ENCODE peak calls at places on chromosomes 6 and 20, in eight cellular contexts. One of them, this sample, is unnamed.

GRCh38 chr6:142400495-142400894 is 98.7 kb downstream of the ADGRG6 start:
- DNase-seq in SJCRH30: no peak
- DNase-seq in naive thymus-derived CD4-positive, alpha-beta T cell: no peak
- DNase-seq in endodermal cell: peak; percentile 51
- DNase-seq in ascending aorta: no peak
- DNase-seq in heart left ventricle: no peak
- DNase-seq in fibroblast of lung: peak; percentile 77
- DNase-seq in CD4-positive, CD25-positive, alpha-beta regulatory T cell: no peak
- DNase-seq in this sample: no peak

GRCh38 chr6:63975685-63976084 is 340.1 kb downstream of the PHF3 start:
- DNase-seq in SJCRH30: no peak
- DNase-seq in naive thymus-derived CD4-positive, alpha-beta T cell: no peak
- DNase-seq in endodermal cell: no peak
- DNase-seq in ascending aorta: no peak
- DNase-seq in heart left ventricle: no peak
- DNase-seq in fibroblast of lung: no peak
- DNase-seq in CD4-positive, CD25-positive, alpha-beta regulatory T cell: no peak
- DNase-seq in this sample: no peak

GRCh38 chr6:111724505-111724904 is 118.8 kb upstream of the TRAF3IP2 start:
- DNase-seq in SJCRH30: no peak
- DNase-seq in naive thymus-derived CD4-positive, alpha-beta T cell: peak; percentile 62
- DNase-seq in endodermal cell: no peak
- DNase-seq in ascending aorta: no peak
- DNase-seq in heart left ventricle: no peak
- DNase-seq in fibroblast of lung: no peak
- DNase-seq in CD4-positive, CD25-positive, alpha-beta regulatory T cell: peak; percentile 77
- DNase-seq in this sample: no peak

GRCh38 chr20:49028684-49029083 is 17.4 kb upstream of the CSE1L start:
- DNase-seq in SJCRH30: peak; percentile 26
- DNase-seq in naive thymus-derived CD4-positive, alpha-beta T cell: no peak
- DNase-seq in endodermal cell: peak; percentile 20
- DNase-seq in ascending aorta: no peak
- DNase-seq in heart left ventricle: no peak
- DNase-seq in fibroblast of lung: peak; percentile 33
- DNase-seq in CD4-positive, CD25-positive, alpha-beta regulatory T cell: peak; percentile 40
- DNase-seq in this sample: no peak

GRCh38 chr20:44231713-44232468 is 15.2 kb upstream of the GDAP1L1 start:
- DNase-seq in SJCRH30: peak; percentile 47
- DNase-seq in naive thymus-derived CD4-positive, alpha-beta T cell: no peak
- DNase-seq in endodermal cell: peak; percentile 92
- DNase-seq in ascending aorta: no peak
- DNase-seq in heart left ventricle: no peak
- DNase-seq in fibroblast of lung: no peak
- DNase-seq in CD4-positive, CD25-positive, alpha-beta regulatory T cell: no peak
- DNase-seq in this sample: no peak

GRCh38 chr6:26311385-26312095 is 53.5 kb upstream of the BTN3A2 start:
- DNase-seq in SJCRH30: peak; percentile 26
- DNase-seq in naive thymus-derived CD4-positive, alpha-beta T cell: peak; percentile 79
- DNase-seq in endodermal cell: peak; percentile 82
- DNase-seq in ascending aorta: no peak
- DNase-seq in heart left ventricle: no peak
- DNase-seq in fibroblast of lung: peak; percentile 74
- DNase-seq in CD4-positive, CD25-positive, alpha-beta regulatory T cell: peak; percentile 75
- DNase-seq in this sample: no peak

GRCh38 chr6:160462551-160463109 is 114.5 kb downstream of the SLC22A3 start:
- DNase-seq in SJCRH30: no peak
- DNase-seq in naive thymus-derived CD4-positive, alpha-beta T cell: peak; percentile 91
- DNase-seq in endodermal cell: no peak
- DNase-seq in ascending aorta: no peak
- DNase-seq in heart left ventricle: no peak
- DNase-seq in fibroblast of lung: peak; percentile 95
- DNase-seq in CD4-positive, CD25-positive, alpha-beta regulatory T cell: peak; percentile 94
- DNase-seq in this sample: peak; percentile 84

GRCh38 chr6:3088853-3089445 is 20.7 kb downstream of the RIPK1 start:
- DNase-seq in SJCRH30: no peak
- DNase-seq in naive thymus-derived CD4-positive, alpha-beta T cell: no peak
- DNase-seq in endodermal cell: no peak
- DNase-seq in ascending aorta: no peak
- DNase-seq in heart left ventricle: peak; percentile 11
- DNase-seq in fibroblast of lung: no peak
- DNase-seq in CD4-positive, CD25-positive, alpha-beta regulatory T cell: no peak
- DNase-seq in this sample: no peak

GRCh38 chr6:81802356-81802755 is 49.9 kb upstream of the TENT5A start:
- DNase-seq in SJCRH30: no peak
- DNase-seq in naive thymus-derived CD4-positive, alpha-beta T cell: no peak
- DNase-seq in endodermal cell: no peak
- DNase-seq in ascending aorta: no peak
- DNase-seq in heart left ventricle: no peak
- DNase-seq in fibroblast of lung: no peak
- DNase-seq in CD4-positive, CD25-positive, alpha-beta regulatory T cell: no peak
- DNase-seq in this sample: no peak

GRCh38 chr6:16388488-16388887 is 150.1 kb downstream of the GMPR start:
- DNase-seq in SJCRH30: no peak
- DNase-seq in naive thymus-derived CD4-positive, alpha-beta T cell: no peak
- DNase-seq in endodermal cell: no peak
- DNase-seq in ascending aorta: no peak
- DNase-seq in heart left ventricle: no peak
- DNase-seq in fibroblast of lung: no peak
- DNase-seq in CD4-positive, CD25-positive, alpha-beta regulatory T cell: no peak
- DNase-seq in this sample: peak; percentile 19

GRCh38 chr6:166351715-166352285 is 9.5 kb upstream of the SFT2D1 start:
- DNase-seq in SJCRH30: peak; percentile 38
- DNase-seq in naive thymus-derived CD4-positive, alpha-beta T cell: no peak
- DNase-seq in endodermal cell: no peak
- DNase-seq in ascending aorta: no peak
- DNase-seq in heart left ventricle: no peak
- DNase-seq in fibroblast of lung: peak; percentile 12
- DNase-seq in CD4-positive, CD25-positive, alpha-beta regulatory T cell: no peak
- DNase-seq in this sample: no peak

GRCh38 chr6:139757766-139758655 is 383.6 kb upstream of the CITED2 start:
- DNase-seq in SJCRH30: no peak
- DNase-seq in naive thymus-derived CD4-positive, alpha-beta T cell: no peak
- DNase-seq in endodermal cell: no peak
- DNase-seq in ascending aorta: no peak
- DNase-seq in heart left ventricle: no peak
- DNase-seq in fibroblast of lung: peak; percentile 65
- DNase-seq in CD4-positive, CD25-positive, alpha-beta regulatory T cell: no peak
- DNase-seq in this sample: peak; percentile 12

GRCh38 chr6:125294925-125295324 is 6.8 kb downstream of the HDDC2 start:
- DNase-seq in SJCRH30: no peak
- DNase-seq in naive thymus-derived CD4-positive, alpha-beta T cell: no peak
- DNase-seq in endodermal cell: no peak
- DNase-seq in ascending aorta: no peak
- DNase-seq in heart left ventricle: no peak
- DNase-seq in fibroblast of lung: no peak
- DNase-seq in CD4-positive, CD25-positive, alpha-beta regulatory T cell: no peak
- DNase-seq in this sample: no peak

GRCh38 chr20:37538003-37538402 is 10.3 kb upstream of the BLCAP start:
- DNase-seq in SJCRH30: no peak
- DNase-seq in naive thymus-derived CD4-positive, alpha-beta T cell: no peak
- DNase-seq in endodermal cell: peak; percentile 38
- DNase-seq in ascending aorta: peak; percentile 53
- DNase-seq in heart left ventricle: peak; percentile 2
- DNase-seq in fibroblast of lung: peak; percentile 56
- DNase-seq in CD4-positive, CD25-positive, alpha-beta regulatory T cell: no peak
- DNase-seq in this sample: no peak

GRCh38 chr6:117463762-117464665 is 18.5 kb upstream of the DCBLD1 start:
- DNase-seq in SJCRH30: no peak
- DNase-seq in naive thymus-derived CD4-positive, alpha-beta T cell: no peak
- DNase-seq in endodermal cell: no peak
- DNase-seq in ascending aorta: no peak
- DNase-seq in heart left ventricle: no peak
- DNase-seq in fibroblast of lung: peak; percentile 88
- DNase-seq in CD4-positive, CD25-positive, alpha-beta regulatory T cell: peak; percentile 13
- DNase-seq in this sample: no peak

GRCh38 chr20:62639765-62640164 is 2.5 kb upstream of the SLCO4A1 start:
- DNase-seq in SJCRH30: no peak
- DNase-seq in naive thymus-derived CD4-positive, alpha-beta T cell: no peak
- DNase-seq in endodermal cell: no peak
- DNase-seq in ascending aorta: no peak
- DNase-seq in heart left ventricle: no peak
- DNase-seq in fibroblast of lung: no peak
- DNase-seq in CD4-positive, CD25-positive, alpha-beta regulatory T cell: no peak
- DNase-seq in this sample: no peak

GRCh38 chr6:86712039-86712438 is 225.3 kb upstream of the HTR1E start:
- DNase-seq in SJCRH30: no peak
- DNase-seq in naive thymus-derived CD4-positive, alpha-beta T cell: no peak
- DNase-seq in endodermal cell: no peak
- DNase-seq in ascending aorta: no peak
- DNase-seq in heart left ventricle: no peak
- DNase-seq in fibroblast of lung: no peak
- DNase-seq in CD4-positive, CD25-positive, alpha-beta regulatory T cell: no peak
- DNase-seq in this sample: no peak

GRCh38 chr6:128725271-128726233 is 157.4 kb upstream of the LAMA2 start:
- DNase-seq in SJCRH30: peak; percentile 28
- DNase-seq in naive thymus-derived CD4-positive, alpha-beta T cell: peak; percentile 7
- DNase-seq in endodermal cell: peak; percentile 59
- DNase-seq in ascending aorta: no peak
- DNase-seq in heart left ventricle: no peak
- DNase-seq in fibroblast of lung: peak; percentile 52
- DNase-seq in CD4-positive, CD25-positive, alpha-beta regulatory T cell: peak; percentile 9
- DNase-seq in this sample: peak; percentile 38

GRCh38 chr6:52407467-52407866 is 12.7 kb upstream of the EFHC1 start:
- DNase-seq in SJCRH30: peak; percentile 32
- DNase-seq in naive thymus-derived CD4-positive, alpha-beta T cell: peak; percentile 48
- DNase-seq in endodermal cell: no peak
- DNase-seq in ascending aorta: no peak
- DNase-seq in heart left ventricle: no peak
- DNase-seq in fibroblast of lung: peak; percentile 56
- DNase-seq in CD4-positive, CD25-positive, alpha-beta regulatory T cell: peak; percentile 60
- DNase-seq in this sample: no peak

GRCh38 chr20:42173440-42173839 is 555.3 kb upstream of the CHD6 start:
- DNase-seq in SJCRH30: no peak
- DNase-seq in naive thymus-derived CD4-positive, alpha-beta T cell: no peak
- DNase-seq in endodermal cell: no peak
- DNase-seq in ascending aorta: no peak
- DNase-seq in heart left ventricle: no peak
- DNase-seq in fibroblast of lung: no peak
- DNase-seq in CD4-positive, CD25-positive, alpha-beta regulatory T cell: no peak
- DNase-seq in this sample: no peak

GRCh38 chr6:14026831-14027539 is 90.6 kb upstream of the CD83 start:
- DNase-seq in SJCRH30: peak; percentile 2
- DNase-seq in naive thymus-derived CD4-positive, alpha-beta T cell: no peak
- DNase-seq in endodermal cell: no peak
- DNase-seq in ascending aorta: no peak
- DNase-seq in heart left ventricle: no peak
- DNase-seq in fibroblast of lung: peak; percentile 72
- DNase-seq in CD4-positive, CD25-positive, alpha-beta regulatory T cell: no peak
- DNase-seq in this sample: no peak

GRCh38 chr6:42507901-42508300 is 55.9 kb upstream of the UBR2 start:
- DNase-seq in SJCRH30: no peak
- DNase-seq in naive thymus-derived CD4-positive, alpha-beta T cell: no peak
- DNase-seq in endodermal cell: no peak
- DNase-seq in ascending aorta: no peak
- DNase-seq in heart left ventricle: no peak
- DNase-seq in fibroblast of lung: peak; percentile 17
- DNase-seq in CD4-positive, CD25-positive, alpha-beta regulatory T cell: no peak
- DNase-seq in this sample: no peak

GRCh38 chr20:13220857-13221297 is at the start of gene ISM1:
- DNase-seq in SJCRH30: no peak
- DNase-seq in naive thymus-derived CD4-positive, alpha-beta T cell: peak; percentile 50
- DNase-seq in endodermal cell: peak; percentile 81
- DNase-seq in ascending aorta: peak; percentile 66
- DNase-seq in heart left ventricle: no peak
- DNase-seq in fibroblast of lung: peak; percentile 2
- DNase-seq in CD4-positive, CD25-positive, alpha-beta regulatory T cell: peak; percentile 42
- DNase-seq in this sample: no peak

GRCh38 chr6:159307246-159307790 is 138.1 kb downstream of the FNDC1 start:
- DNase-seq in SJCRH30: no peak
- DNase-seq in naive thymus-derived CD4-positive, alpha-beta T cell: no peak
- DNase-seq in endodermal cell: no peak
- DNase-seq in ascending aorta: no peak
- DNase-seq in heart left ventricle: no peak
- DNase-seq in fibroblast of lung: peak; percentile 37
- DNase-seq in CD4-positive, CD25-positive, alpha-beta regulatory T cell: no peak
- DNase-seq in this sample: no peak

GRCh38 chr6:133259561-133259960 is 18.4 kb downstream of the EYA4 start:
- DNase-seq in SJCRH30: no peak
- DNase-seq in naive thymus-derived CD4-positive, alpha-beta T cell: no peak
- DNase-seq in endodermal cell: no peak
- DNase-seq in ascending aorta: no peak
- DNase-seq in heart left ventricle: no peak
- DNase-seq in fibroblast of lung: no peak
- DNase-seq in CD4-positive, CD25-positive, alpha-beta regulatory T cell: no peak
- DNase-seq in this sample: no peak

DNA sequence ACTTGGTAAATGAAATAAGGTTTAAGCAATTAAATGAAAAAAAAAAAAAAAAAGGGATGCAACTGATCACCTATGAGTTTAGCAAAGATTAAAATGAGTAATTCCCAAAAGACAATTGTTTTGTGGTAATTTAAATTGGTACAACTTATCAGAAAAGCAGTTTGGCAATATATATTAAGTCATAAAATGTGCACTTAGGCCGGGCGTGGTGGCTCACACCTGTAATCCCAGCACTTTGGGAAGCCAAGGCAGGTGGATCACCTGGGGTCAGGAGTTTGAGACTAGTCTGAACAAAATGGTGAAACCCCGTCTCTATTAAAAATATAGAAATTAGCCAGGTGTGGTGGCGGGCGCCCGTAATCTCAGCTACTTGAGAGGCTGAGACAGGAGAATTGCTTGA is 7.9 kb downstream of the PHACTR2 start:
- DNase-seq in SJCRH30: no peak
- DNase-seq in naive thymus-derived CD4-positive, alpha-beta T cell: no peak
- DNase-seq in endodermal cell: no peak
- DNase-seq in ascending aorta: no peak
- DNase-seq in heart left ventricle: no peak
- DNase-seq in fibroblast of lung: no peak
- DNase-seq in CD4-positive, CD25-positive, alpha-beta regulatory T cell: no peak
- DNase-seq in this sample: no peak
- H3K4me3 ChIP-seq in SJCRH30: no peak overlapping the region
- H3K4me3 ChIP-seq in naive thymus-derived CD4-positive, alpha-beta T cell: no peak overlapping the region
- H3K4me3 ChIP-seq in endodermal cell: no peak overlapping the region
- H3K4me3 ChIP-seq in ascending aorta: no peak overlapping the region
- H3K4me3 ChIP-seq in heart left ventricle: no peak overlapping the region
- H3K4me3 ChIP-seq in fibroblast of lung: no peak overlapping the region
- H3K4me3 ChIP-seq in CD4-positive, CD25-positive, alpha-beta regulatory T cell: no peak overlapping the region
- H3K4me3 ChIP-seq in this sample: no peak overlapping the region

GRCh38 chr6:148358196-148358785 is 15.7 kb downstream of the SASH1 start:
- DNase-seq in SJCRH30: no peak
- DNase-seq in naive thymus-derived CD4-positive, alpha-beta T cell: no peak
- DNase-seq in endodermal cell: no peak
- DNase-seq in ascending aorta: peak; percentile 80
- DNase-seq in heart left ventricle: peak; percentile 31
- DNase-seq in fibroblast of lung: peak; percentile 47
- DNase-seq in CD4-positive, CD25-positive, alpha-beta regulatory T cell: no peak
- DNase-seq in this sample: peak; percentile 11
- H3K4me3 ChIP-seq in SJCRH30: no peak overlapping the region
- H3K4me3 ChIP-seq in naive thymus-derived CD4-positive, alpha-beta T cell: no peak overlapping the region
- H3K4me3 ChIP-seq in endodermal cell: no peak overlapping the region
- H3K4me3 ChIP-seq in ascending aorta: no peak overlapping the region
- H3K4me3 ChIP-seq in heart left ventricle: no peak overlapping the region
- H3K4me3 ChIP-seq in fibroblast of lung: no peak overlapping the region
- H3K4me3 ChIP-seq in CD4-positive, CD25-positive, alpha-beta regulatory T cell: no peak overlapping the region
- H3K4me3 ChIP-seq in this sample: no peak overlapping the region

GRCh38 chr20:48003021-48003420 is 217.7 kb upstream of the SULF2 start:
- DNase-seq in SJCRH30: no peak
- DNase-seq in naive thymus-derived CD4-positive, alpha-beta T cell: no peak
- DNase-seq in endodermal cell: no peak
- DNase-seq in ascending aorta: no peak
- DNase-seq in heart left ventricle: no peak
- DNase-seq in fibroblast of lung: no peak
- DNase-seq in CD4-positive, CD25-positive, alpha-beta regulatory T cell: no peak
- DNase-seq in this sample: no peak
- H3K4me3 ChIP-seq in SJCRH30: no peak overlapping the region
- H3K4me3 ChIP-seq in naive thymus-derived CD4-positive, alpha-beta T cell: no peak overlapping the region
- H3K4me3 ChIP-seq in endodermal cell: no peak overlapping the region
- H3K4me3 ChIP-seq in ascending aorta: no peak overlapping the region
- H3K4me3 ChIP-seq in heart left ventricle: no peak overlapping the region
- H3K4me3 ChIP-seq in fibroblast of lung: no peak overlapping the region
- H3K4me3 ChIP-seq in CD4-positive, CD25-positive, alpha-beta regulatory T cell: no peak overlapping the region
- H3K4me3 ChIP-seq in this sample: no peak overlapping the region

GRCh38 chr6:32192608-32193039 is at the start of gene GPSM3:
- DNase-seq in SJCRH30: peak; percentile 50
- DNase-seq in naive thymus-derived CD4-positive, alpha-beta T cell: peak; percentile 78
- DNase-seq in endodermal cell: peak; percentile 68
- DNase-seq in ascending aorta: no peak
- DNase-seq in heart left ventricle: peak; percentile 81
- DNase-seq in fibroblast of lung: peak; percentile 25
- DNase-seq in CD4-positive, CD25-positive, alpha-beta regulatory T cell: peak; percentile 87
- DNase-seq in this sample: no peak
- H3K4me3 ChIP-seq in SJCRH30: no peak within 1 kb of the TSS
- H3K4me3 ChIP-seq in naive thymus-derived CD4-positive, alpha-beta T cell: peak within 1 kb of the TSS; percentile 94
- H3K4me3 ChIP-seq in endodermal cell: no peak within 1 kb of the TSS
- H3K4me3 ChIP-seq in ascending aorta: peak within 1 kb of the TSS; percentile 24
- H3K4me3 ChIP-seq in heart left ventricle: peak within 1 kb of the TSS; percentile 6
- H3K4me3 ChIP-seq in fibroblast of lung: no peak within 1 kb of the TSS
- H3K4me3 ChIP-seq in CD4-positive, CD25-positive, alpha-beta regulatory T cell: peak within 1 kb of the TSS; percentile 84
- H3K4me3 ChIP-seq in this sample: no peak within 1 kb of the TSS